ENCODE peak calls at places on chromosomes 13 and 19, in eight cellular contexts. Q, O, Y, W, H, J, U and C are unnamed samples.

GRCh38 chr19:30563691-30564090 is 191.5 kb downstream of the ZNF536 start:
- DNase-seq in Q (no peak), U (no peak), W (no peak), Y (no peak), J (no peak), O (no peak), H (no peak), C (no peak)

GRCh38 chr13:79686441-79686840 is 205.5 kb downstream of the NDFIP2 start:
- DNase-seq in J (no peak), Q (no peak), H (no peak), U (no peak), W (no peak), O (no peak), Y (no peak), C (no peak)

GRCh38 chr13:97856001-97856675 is 97.3 kb upstream of the IPO5 start:
- DNase-seq in W (no peak), U (no peak), J (peak; percentile 46), Y (no peak), O (peak; percentile 13), Q (peak; percentile 22), H (no peak), C (peak; percentile 45)

GRCh38 chr13:53200498-53201453 is 172.2 kb downstream of the OLFM4 start:
- DNase-seq in Y (no peak), Q (peak; percentile 79), W (no peak), U (no peak), O (peak; percentile 28), J (no peak), H (no peak), C (no peak)

GRCh38 chr13:99884913-99885312 is 86.7 kb downstream of the ZIC5 start:
- DNase-seq in Y (peak; percentile 15), U (no peak), J (no peak), Q (no peak), H (no peak), W (no peak), O (no peak), C (no peak)

GRCh38 chr19:30223866-30224688 is 148.1 kb upstream of the ZNF536 start:
- DNase-seq in W (no peak), Y (no peak), J (no peak), H (no peak), Q (no peak), O (no peak), U (no peak), C (no peak)

GRCh38 chr13:47277774-47278173 is 380.9 kb upstream of the HTR2A start:
- DNase-seq in U (no peak), J (no peak), O (no peak), H (no peak), W (no peak), Y (no peak), Q (no peak), C (no peak)

GRCh38 chr19:42316223-42317211 is 3.4 kb downstream of the TMEM145 start:
- DNase-seq in Q (no peak), O (peak; percentile 42), H (peak; percentile 56), U (peak; percentile 82), J (no peak), W (no peak), Y (peak; percentile 46), C (no peak)

GRCh38 chr19:58386166-58386575 is 898 bp upstream of the RPS5 start:
- DNase-seq in W (no peak), H (no peak), U (no peak), O (no peak), Q (no peak), J (no peak), Y (no peak), C (no peak)

GRCh38 chr19:58387338-58388174 is 487 bp downstream of the RPS5 start:
- DNase-seq in U (no peak), O (no peak), Q (no peak), W (no peak), Y (no peak), H (no peak), J (no peak), C (no peak)

GRCh38 chr19:58388175-58388526 is 1.1 kb downstream of the RPS5 start:
- DNase-seq in W (no peak), J (no peak), Y (no peak), H (no peak), O (no peak), U (no peak), Q (no peak), C (no peak)

GRCh38 chr19:58385313-58386165 is 1.5 kb upstream of the RPS5 start:
- DNase-seq in J (no peak), W (no peak), H (no peak), Q (no peak), O (no peak), Y (no peak), U (no peak), C (no peak)

DNA sequence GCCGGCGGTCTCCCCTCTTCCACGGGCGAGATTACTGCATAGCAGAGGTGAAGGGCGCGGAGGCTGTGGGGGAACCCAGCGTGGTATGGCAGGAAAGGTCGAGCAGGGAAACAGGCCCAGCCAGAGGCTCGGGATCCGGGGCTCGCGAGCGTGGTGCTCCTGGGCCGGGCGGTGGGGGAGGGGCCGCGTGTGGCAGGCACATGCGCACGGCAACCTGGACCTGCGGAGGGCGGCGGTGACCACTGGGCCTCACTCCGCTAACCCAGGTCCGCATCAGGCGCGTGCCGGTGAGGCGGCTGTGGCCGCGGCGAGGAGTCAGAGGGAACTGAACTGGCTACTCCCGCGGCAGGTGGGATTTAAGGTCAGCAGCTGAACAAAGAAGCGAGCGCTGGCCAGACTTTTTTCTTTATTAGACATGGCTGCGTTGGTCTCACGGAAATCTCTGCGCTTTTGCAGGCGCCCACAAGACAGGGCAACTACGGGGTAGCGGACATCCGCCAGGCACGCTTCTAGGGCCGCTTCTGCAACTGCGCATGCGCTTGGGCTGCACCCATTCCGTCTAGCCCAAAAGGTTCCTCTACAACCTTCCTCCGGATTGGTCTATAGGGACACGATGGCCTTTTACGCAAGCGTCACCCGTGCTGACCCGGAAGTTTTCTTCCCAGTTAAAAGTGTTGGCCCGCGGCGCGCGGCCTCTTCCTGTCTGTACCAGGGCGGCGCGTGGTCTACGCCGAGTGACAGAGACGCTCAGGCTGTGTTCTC is at the start of gene RPS5:
- DNase-seq in Y (peak; percentile 99), W (peak; percentile 99), O (peak; percentile 96), U (peak; percentile 100), J (peak; percentile 97), Q (peak; percentile 96), H (peak; percentile 99), C (peak; percentile 96)
- TF ChIP-seq POLR2A in Y (peak; percentile 85), W (peak; percentile 97), O (peak; percentile 81), U (peak; percentile 91), J (peak; percentile 77), Q (peak; percentile 89), H (peak; percentile 85), C (peak; percentile 62)

GRCh38 chr19:18319591-18320135 is 3.2 kb downstream of the LSM4 start:
- DNase-seq in Q (peak; percentile 46), W (no peak), Y (peak; percentile 81), U (no peak), J (no peak), O (peak; percentile 89), H (no peak), C (no peak)

GRCh38 chr19:18321729-18322091 is 1.2 kb downstream of the LSM4 start:
- DNase-seq in J (no peak), U (no peak), Y (no peak), W (no peak), O (no peak), Q (no peak), H (no peak), C (no peak)

GRCh38 chr19:18320865-18321728 is 1.8 kb downstream of the LSM4 start:
- DNase-seq in U (no peak), Y (no peak), Q (no peak), O (peak; percentile 87), H (no peak), W (no peak), J (no peak), C (no peak)

GRCh38 chr19:18322318-18322758 is 538 bp downstream of the LSM4 start:
- DNase-seq in Y (peak; percentile 74), W (no peak), U (no peak), J (no peak), O (peak; percentile 84), H (peak; percentile 74), Q (no peak), C (no peak)

DNA sequence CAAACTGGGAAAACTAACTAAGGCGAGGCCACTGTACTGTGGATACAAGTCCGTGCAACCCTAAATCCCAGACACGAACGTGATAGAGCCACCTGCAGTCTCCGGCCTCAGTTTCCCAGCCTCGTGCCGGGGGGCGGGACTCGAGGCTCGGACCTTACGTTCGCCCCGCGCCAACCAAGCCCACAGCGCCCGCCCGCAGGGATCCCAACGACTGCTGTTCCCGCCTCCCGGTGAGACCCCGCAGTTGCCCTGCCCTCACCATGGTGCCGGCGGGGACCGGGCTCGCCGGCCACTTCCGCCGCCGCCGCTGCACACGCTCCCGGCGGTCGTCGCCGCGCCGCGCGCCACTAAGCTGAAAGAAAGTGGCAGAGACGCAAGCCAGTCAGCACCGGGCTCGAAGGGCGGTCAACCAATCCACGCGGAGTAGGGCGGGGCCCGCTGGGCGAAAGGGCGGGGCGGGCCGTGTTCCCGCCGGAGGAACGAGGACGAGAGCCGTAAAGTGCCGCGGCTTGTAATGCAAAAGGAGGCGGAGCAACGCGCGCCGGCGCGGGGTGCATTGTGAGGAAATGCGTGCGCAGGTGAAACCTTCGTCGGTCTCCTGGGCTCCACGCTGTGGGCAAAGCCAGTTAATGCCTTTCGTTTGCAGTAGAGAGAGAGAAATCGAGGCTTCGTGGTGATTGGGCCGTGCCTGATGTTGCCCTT is at the start of gene LSM4:
- DNase-seq in Q (peak; percentile 99), H (peak; percentile 97), O (peak; percentile 100), Y (peak; percentile 95), U (peak; percentile 89), W (peak; percentile 96), J (peak; percentile 97), C (peak; percentile 96)
- TF ChIP-seq POLR2A in Q (peak; percentile 78), H (peak; percentile 62), O (peak; percentile 93), Y (peak; percentile 69), U (peak; percentile 63), W (peak; percentile 41), J (peak; percentile 75), C (peak; percentile 86)

GRCh38 chr13:114065141-114065925 is 67.1 kb downstream of the RASA3 start:
- DNase-seq in U (peak; percentile 99), O (peak; percentile 80), H (peak; percentile 89), W (no peak), Q (peak; percentile 76), Y (peak; percentile 16), J (peak; percentile 92), C (peak; percentile 86)
- TF ChIP-seq POLR2A in U (peak; percentile 31), O (peak; percentile 21), H (peak; percentile 22), W (no peak), Q (peak; percentile 42), Y (no peak), J (peak; percentile 49), C (peak; percentile 15)

DNA sequence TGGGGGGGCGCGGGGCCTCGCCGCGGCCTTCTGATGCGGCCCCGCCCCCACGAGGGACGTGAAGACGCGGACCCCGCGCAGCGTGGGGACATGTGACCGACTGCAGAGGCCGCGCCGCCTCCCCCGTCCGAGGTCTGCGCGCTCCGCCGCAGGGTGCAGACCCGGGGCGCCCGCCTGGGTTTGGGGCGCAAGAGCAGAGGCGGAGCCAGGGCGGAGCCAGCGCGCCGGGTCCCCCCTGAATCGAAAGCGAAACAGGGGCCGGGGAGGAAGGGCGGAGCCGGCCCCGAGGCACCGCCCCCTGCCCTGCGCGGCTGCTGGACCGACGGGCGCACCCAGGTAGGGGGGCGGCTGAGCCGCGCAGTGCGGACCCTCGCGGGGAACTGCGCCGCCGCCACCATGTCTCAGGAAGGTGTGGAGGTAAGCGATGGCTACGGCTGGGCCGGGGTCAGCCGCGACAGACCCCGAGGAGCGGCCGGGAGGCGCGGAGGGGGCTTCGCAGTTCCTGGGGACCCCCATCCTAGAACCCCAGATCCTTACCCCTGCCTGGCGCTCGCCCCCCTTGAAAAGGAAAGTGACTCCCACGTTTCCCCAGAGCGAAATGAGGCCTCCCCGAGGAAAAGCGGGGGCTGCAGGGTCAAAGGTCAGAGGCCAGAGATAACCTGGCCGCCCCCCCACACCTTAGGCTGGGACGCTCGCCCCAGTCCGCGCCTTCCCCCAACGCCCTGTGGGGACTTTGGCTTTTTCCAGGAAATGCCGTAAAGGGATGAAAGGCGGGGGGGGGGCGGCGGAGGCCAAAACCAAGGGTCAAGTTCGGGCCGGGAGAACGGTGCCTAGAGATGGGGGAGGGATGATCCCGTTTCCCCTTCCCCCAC is at the start of gene SHFL:
- DNase-seq in O (peak; percentile 88), Y (peak; percentile 40), Q (peak; percentile 69), U (peak; percentile 89), J (peak; percentile 72), W (peak; percentile 93), H (no peak), C (peak; percentile 50)
- TF ChIP-seq POLR2A in O (no peak), Y (peak; percentile 67), Q (peak; percentile 25), U (no peak), J (peak; percentile 68), W (peak; percentile 42), H (no peak), C (no peak)